ENCODE peak calls at places on chromosomes 2 and 18, in eight cellular contexts. X, V, L, F, O, T, W and I are unnamed samples.
A peak's percentile ranks its signal among the peaks of the same experiment; 100 is the strongest.

GRCh38 chr2:137748533-137748932 is 215.7 kb upstream of the HNMT start:
- DNase-seq in T (no peak), L (no peak), W (no peak), O (no peak), V (no peak), F (no peak), X (no peak), I (no peak)

GRCh38 chr18:21117385-21118135 is 5.9 kb upstream of the ROCK1 start:
- DNase-seq in L (no peak), X (peak; percentile 84), V (no peak), T (no peak), O (no peak), F (peak; percentile 77), W (no peak), I (no peak)

GRCh38 chr2:204468689-204469429 is 76.4 kb upstream of the PARD3B start:
- DNase-seq in T (no peak), W (no peak), V (no peak), X (no peak), L (no peak), O (no peak), F (peak; percentile 40), I (no peak)

GRCh38 chr2:212845941-212846340 is 305.5 kb downstream of the IKZF2 start:
- DNase-seq in V (no peak), F (no peak), X (peak; percentile 46), T (no peak), O (no peak), W (no peak), L (no peak), I (no peak)

GRCh38 chr2:239321596-239322413 is 79.0 kb downstream of the HDAC4 start:
- DNase-seq in X (no peak), F (no peak), V (no peak), T (no peak), W (no peak), O (peak; percentile 47), L (no peak), I (no peak)

GRCh38 chr2:151159109-151159690 is 102.5 kb downstream of the RBM43 start:
- DNase-seq in O (no peak), T (no peak), F (no peak), L (no peak), W (no peak), X (no peak), V (no peak), I (no peak)

GRCh38 chr18:30451976-30452375 is 590.6 kb downstream of the DSC3 start:
- DNase-seq in O (no peak), L (no peak), X (no peak), W (no peak), V (no peak), T (no peak), F (no peak), I (no peak)

GRCh38 chr2:120453635-120453998 is 107.7 kb downstream of the INHBB start:
- DNase-seq in X (peak; percentile 21), V (no peak), W (no peak), T (no peak), L (no peak), O (no peak), F (no peak), I (no peak)

GRCh38 chr18:22683196-22683676 is 249.9 kb upstream of the RBBP8 start:
- DNase-seq in O (no peak), X (no peak), W (peak; percentile 52), T (peak; percentile 91), V (no peak), F (peak; percentile 49), L (peak; percentile 83), I (peak; percentile 68)

GRCh38 chr2:112277591-112278220 is 2.3 kb downstream of the ZC3H6 start:
- DNase-seq in X (no peak), T (no peak), L (no peak), W (no peak), F (no peak), O (no peak), V (no peak), I (no peak)

GRCh38 chr2:112275887-112276773 is 733 bp downstream of the ZC3H6 start:
- DNase-seq in X (no peak), W (peak; percentile 46), F (no peak), V (peak; percentile 60), T (peak; percentile 95), L (peak; percentile 91), O (peak; percentile 81), I (peak; percentile 90)

GRCh38 chr2:112273349-112273748 is 2.0 kb upstream of the ZC3H6 start:
- DNase-seq in X (no peak), O (no peak), W (no peak), V (no peak), T (no peak), L (no peak), F (no peak), I (no peak)

GRCh38 chr2:112276954-112277353 is 1.6 kb downstream of the ZC3H6 start:
- DNase-seq in T (no peak), L (no peak), F (no peak), V (no peak), X (no peak), O (no peak), W (no peak), I (no peak)

GRCh38 chr2:112275314-112275886 is at the start of gene ZC3H6:
- DNase-seq in X (peak; percentile 94), T (peak; percentile 99), W (peak; percentile 72), O (peak; percentile 100), F (peak; percentile 89), L (peak; percentile 99), V (peak; percentile 95), I (peak; percentile 99)
- TF ChIP-seq CTCF in X (no peak), T (peak; percentile 36), W (no peak), O (peak; percentile 16), F (no peak), L (peak; percentile 19), V (no peak), I (no peak)

DNA sequence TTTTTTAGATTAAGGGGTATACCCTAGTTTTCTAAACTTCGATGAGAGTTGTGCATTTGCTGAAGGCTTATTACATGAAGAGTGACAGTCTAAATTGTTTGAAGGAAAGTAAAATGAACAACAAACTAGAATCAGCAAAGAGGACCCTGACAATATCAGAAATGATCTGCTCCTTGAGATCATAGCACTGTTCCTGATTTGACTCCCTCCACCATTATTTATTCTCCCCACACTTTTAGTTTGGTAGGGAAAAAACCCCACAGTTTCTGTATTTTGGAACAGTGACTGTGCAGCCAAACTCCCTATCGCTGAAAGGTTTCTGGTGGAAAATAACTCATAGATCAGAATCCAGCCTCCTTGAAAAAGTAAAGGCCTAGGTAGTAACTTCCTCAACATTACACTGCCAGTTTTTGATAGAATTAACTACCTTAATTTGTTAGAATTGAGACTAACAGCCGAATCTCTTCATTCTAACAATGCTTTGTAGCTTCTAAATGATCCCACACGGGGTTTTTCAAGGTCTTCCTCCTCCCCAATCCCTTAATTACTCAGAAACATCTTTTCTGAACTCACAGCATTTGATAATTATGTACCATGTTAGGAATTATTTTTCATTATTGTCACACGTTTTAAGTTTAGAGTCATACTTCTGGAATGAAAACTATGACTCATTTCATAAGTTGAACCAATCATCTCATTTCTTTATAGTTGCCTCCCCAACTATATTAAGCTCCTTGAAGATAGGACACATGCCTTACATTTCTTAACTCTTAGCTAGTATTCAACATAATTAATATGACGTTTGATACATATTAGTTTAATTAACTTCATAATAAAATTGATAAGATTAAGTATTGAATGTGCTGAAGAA is 2.9 kb downstream of the MYL12A start:
- DNase-seq in L (no peak), O (no peak), V (no peak), F (no peak), T (no peak), X (no peak), W (no peak), I (no peak)
- H3K4me3 ChIP-seq in L (no peak overlapping the region), O (peak overlapping the region; percentile 21), V (peak overlapping the region; percentile 40), F (peak overlapping the region; percentile 88), T (no peak overlapping the region), X (peak overlapping the region; percentile 36), W (peak overlapping the region; percentile 7), I (no peak overlapping the region)

DNA sequence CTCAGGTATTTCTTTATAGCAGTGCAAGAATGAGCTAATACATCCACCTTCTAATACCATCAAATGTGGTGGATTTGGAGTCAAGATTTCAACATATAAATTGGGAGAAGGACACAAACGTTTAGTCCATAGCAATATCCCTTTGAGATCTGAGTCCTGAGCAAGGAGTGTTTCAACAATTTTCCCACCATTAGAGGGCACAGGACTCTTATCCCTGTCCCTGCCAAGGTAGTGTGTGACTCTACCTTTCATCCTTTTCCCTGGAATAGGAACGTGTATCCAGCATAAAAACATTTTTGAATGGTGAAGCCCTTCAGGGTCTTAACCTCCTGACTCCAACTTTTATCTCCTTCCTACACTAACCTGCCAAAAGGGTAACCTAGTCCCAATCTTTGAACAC is 181.3 kb upstream of the SRD5A2 start:
- DNase-seq in O (no peak), X (no peak), W (no peak), F (no peak), L (no peak), T (no peak), V (no peak), I (no peak)
- TF ChIP-seq CTCF in O (no peak), X (no peak), W (no peak), F (no peak), L (no peak), T (no peak), V (no peak), I (no peak)

GRCh38 chr2:234954551-234954992 is 2.8 kb downstream of the SH3BP4 start:
- DNase-seq in L (no peak), O (no peak), V (no peak), F (no peak), W (no peak), X (no peak), T (peak; percentile 49), I (peak; percentile 33)

GRCh38 chr2:234955091-234955511 is 3.3 kb downstream of the SH3BP4 start:
- DNase-seq in F (no peak), L (peak; percentile 22), W (no peak), T (peak; percentile 29), V (no peak), X (no peak), O (no peak), I (no peak)

GRCh38 chr2:234951386-234952269 is at the start of gene SH3BP4:
- DNase-seq in F (no peak), W (peak; percentile 63), T (peak; percentile 86), O (no peak), V (no peak), L (peak; percentile 87), X (no peak), I (peak; percentile 84)

GRCh38 chr2:234952270-234953115 is 676 bp downstream of the SH3BP4 start:
- DNase-seq in F (no peak), W (no peak), X (no peak), L (peak; percentile 50), V (no peak), O (no peak), T (peak; percentile 63), I (peak; percentile 83)

DNA sequence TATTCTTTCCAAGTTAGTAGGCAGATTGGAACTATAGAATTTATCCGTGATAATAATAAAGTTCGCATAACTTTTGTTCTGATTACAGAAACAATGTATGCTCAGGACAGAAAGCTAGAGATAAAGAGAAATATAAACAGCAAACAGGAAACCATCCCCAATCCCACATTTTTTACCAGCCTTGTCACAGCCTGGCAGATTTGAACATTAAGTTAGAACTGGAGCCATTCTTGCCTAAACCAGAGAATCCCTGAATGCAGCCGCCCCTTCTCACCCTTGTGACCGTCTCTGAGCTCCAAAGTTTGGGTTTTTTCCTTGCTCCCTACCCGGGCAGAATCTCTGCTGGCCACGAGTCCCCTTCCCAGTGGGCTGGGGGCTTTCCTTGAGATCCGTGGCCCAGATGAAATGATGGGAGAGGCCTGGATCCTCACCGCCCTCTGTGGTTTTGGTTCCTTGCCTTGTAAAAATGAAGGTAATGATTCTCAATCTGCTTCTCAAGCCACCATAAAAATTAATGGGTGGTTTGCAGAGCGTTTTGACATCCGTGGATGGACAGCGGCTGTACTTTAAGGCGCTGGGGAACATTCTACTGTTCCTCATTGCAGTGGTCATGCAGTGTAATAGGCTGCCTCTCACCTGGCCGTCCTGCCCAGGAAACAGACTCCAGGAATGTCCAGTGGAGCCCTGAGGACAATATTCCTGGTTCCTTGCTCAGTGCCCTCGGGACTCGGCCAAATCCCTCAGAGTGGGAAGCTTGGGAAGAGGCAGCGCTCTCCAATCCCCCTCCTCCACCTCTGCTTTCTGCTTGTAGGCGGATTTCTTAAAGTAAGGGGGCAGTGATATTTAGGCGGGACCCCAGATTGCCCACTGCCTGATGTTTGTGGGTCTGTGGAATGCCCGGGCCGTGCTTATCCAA is 1.6 kb downstream of the SH3BP4 start:
- DNase-seq in F (no peak), X (no peak), W (no peak), O (no peak), T (peak; percentile 53), L (peak; percentile 54), V (no peak), I (no peak)
- H3K4me3 ChIP-seq in F (peak overlapping the region; percentile 85), X (peak overlapping the region; percentile 86), W (peak overlapping the region; percentile 98), O (no peak overlapping the region), T (peak overlapping the region; percentile 78), L (peak overlapping the region; percentile 80), V (peak overlapping the region; percentile 78), I (peak overlapping the region; percentile 62)